ENCODE peak calls at places on chromosomes 7 and 10, in seven cellular contexts. K is heart left ventricle, I is RWPE1, P is PC-9, G is GM12878, D is right cardiac atrium, X is OCI-LY7. V is an unnamed sample.

GRCh38 chr7:139930286-139930965 is 101.4 kb downstream of the TBXAS1 start:
- DNase-seq in D (no peak), X (no peak), K (no peak), I (no peak), G (no peak), P (no peak), V (no peak)

GRCh38 chr10:33132626-33133025 is 174.6 kb upstream of the ITGB1 start:
- DNase-seq in D (no peak), P (no peak), X (peak), I (no peak), K (no peak), G (no peak), V (no peak)

GRCh38 chr10:88968316-88968882 is 15.8 kb upstream of the ACTA2 start:
- DNase-seq in K (no peak), I (no peak), X (no peak), P (no peak), D (no peak), G (no peak), V (no peak)

GRCh38 chr10:114359041-114359952 is 45.0 kb downstream of the AFAP1L2 start:
- DNase-seq in D (no peak), X (no peak), P (no peak), K (no peak), G (no peak), I (no peak), V (no peak)

GRCh38 chr7:116292381-116292780 is 82.0 kb downstream of the TES start:
- DNase-seq in G (no peak), K (no peak), D (no peak), X (no peak), P (no peak), I (no peak), V (no peak)

GRCh38 chr10:58178811-58179210 is 88.9 kb downstream of the IPMK start:
- DNase-seq in K (no peak), P (no peak), D (no peak), X (no peak), G (no peak), I (no peak), V (no peak)

GRCh38 chr7:1123721-1124120 is 35.8 kb downstream of the GPER1 start:
- DNase-seq in G (no peak), X (no peak), D (peak), K (peak), I (no peak), P (no peak), V (no peak)

GRCh38 chr7:104327963-104328307 is 468 bp upstream of the LHFPL3 start:
- DNase-seq in P (no peak), D (no peak), I (no peak), G (no peak), K (no peak), X (no peak), V (no peak)

GRCh38 chr10:108783897-108784296 is 1139.4 kb downstream of the XPNPEP1 start:
- DNase-seq in P (peak), I (no peak), K (no peak), D (no peak), X (peak), G (peak), V (peak)

GRCh38 chr10:86946215-86947170 is 10.9 kb downstream of the MMRN2 start:
- DNase-seq in X (no peak), D (peak), P (no peak), I (no peak), G (no peak), K (peak), V (peak)

GRCh38 chr7:79778786-79779382 is 325.4 kb upstream of the MAGI2 start:
- DNase-seq in G (no peak), P (no peak), D (no peak), I (peak), X (no peak), K (no peak), V (no peak)

GRCh38 chr7:139018910-139019309 is 16.9 kb downstream of the ZC3HAV1L start:
- DNase-seq in I (no peak), D (no peak), K (no peak), G (no peak), P (no peak), X (no peak), V (no peak)

GRCh38 chr7:41984888-41985287 is 252.1 kb downstream of the GLI3 start:
- DNase-seq in I (peak), X (no peak), K (no peak), G (no peak), D (no peak), P (no peak), V (no peak)

GRCh38 chr7:128074336-128074735 is 43.1 kb upstream of the LRRC4 start:
- DNase-seq in G (no peak), D (no peak), P (no peak), K (no peak), X (no peak), I (no peak), V (no peak)

GRCh38 chr10:28020080-28020860 is 21.4 kb upstream of the ODAD2 start:
- DNase-seq in D (no peak), P (no peak), X (no peak), I (no peak), G (no peak), K (no peak), V (no peak)

GRCh38 chr7:12423355-12423994 is 19.8 kb upstream of the VWDE start:
- DNase-seq in G (no peak), K (no peak), I (peak), P (peak), X (no peak), D (no peak), V (no peak)

GRCh38 chr10:2108496-2108895 is 371.2 kb upstream of the ADARB2 start:
- DNase-seq in X (no peak), P (no peak), K (no peak), D (no peak), I (no peak), G (no peak), V (no peak)

GRCh38 chr10:97818572-97818971 is 31.1 kb upstream of the GOLGA7B start:
- DNase-seq in X (no peak), D (no peak), K (no peak), P (no peak), G (no peak), I (no peak), V (no peak)
- H3K27ac ChIP-seq in X (no peak), D (no peak), K (no peak), P (no peak), G (no peak), I (no peak), V (no peak)

DNA sequence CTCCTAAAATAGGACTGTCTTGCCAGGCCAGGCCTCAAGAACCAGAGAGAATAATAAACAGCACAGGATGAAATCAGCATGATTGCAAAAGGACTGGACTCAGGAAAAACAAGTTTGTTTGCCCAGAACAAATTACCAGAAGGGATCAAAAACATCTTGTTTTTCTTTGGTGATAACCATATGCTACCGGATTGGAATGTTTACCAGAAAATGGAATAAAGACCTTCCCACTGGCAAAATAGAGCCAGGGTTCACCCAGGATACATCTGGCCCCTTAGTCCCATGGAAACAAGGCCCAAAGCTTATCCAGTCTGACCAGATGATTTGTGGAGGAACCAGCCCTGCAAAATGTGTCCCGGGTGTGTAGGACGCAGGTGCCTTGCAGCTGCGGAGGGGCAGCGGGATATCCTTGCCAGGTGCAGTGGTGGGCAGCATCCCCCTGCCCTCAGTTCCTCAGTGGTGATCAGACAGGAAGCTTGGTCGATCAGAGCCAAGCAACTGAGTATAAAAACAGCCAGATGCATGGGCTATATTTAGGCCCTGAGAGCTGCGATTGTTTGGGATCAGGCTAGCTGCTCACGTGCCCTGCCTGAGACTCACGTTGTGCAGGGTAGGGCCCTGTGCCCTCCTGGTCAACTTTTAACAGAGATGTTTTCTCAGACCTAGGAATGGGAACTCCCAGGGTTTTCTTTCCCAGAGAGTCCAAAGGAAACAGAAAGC is 4.6 kb upstream of the ZNF22 start:
- DNase-seq in K (peak), X (peak), D (peak), G (no peak), P (peak), I (no peak), V (peak)
- H3K27ac ChIP-seq in K (peak), X (no peak), D (peak), G (no peak), P (peak), I (no peak), V (peak)

GRCh38 chr10:79135790-79136189 is 67.0 kb downstream of the ZMIZ1 start:
- DNase-seq in K (peak), D (no peak), G (no peak), X (no peak), P (no peak), I (no peak), V (no peak)
- H3K27ac ChIP-seq in K (peak), D (peak), G (no peak), X (peak), P (no peak), I (peak), V (peak)

DNA sequence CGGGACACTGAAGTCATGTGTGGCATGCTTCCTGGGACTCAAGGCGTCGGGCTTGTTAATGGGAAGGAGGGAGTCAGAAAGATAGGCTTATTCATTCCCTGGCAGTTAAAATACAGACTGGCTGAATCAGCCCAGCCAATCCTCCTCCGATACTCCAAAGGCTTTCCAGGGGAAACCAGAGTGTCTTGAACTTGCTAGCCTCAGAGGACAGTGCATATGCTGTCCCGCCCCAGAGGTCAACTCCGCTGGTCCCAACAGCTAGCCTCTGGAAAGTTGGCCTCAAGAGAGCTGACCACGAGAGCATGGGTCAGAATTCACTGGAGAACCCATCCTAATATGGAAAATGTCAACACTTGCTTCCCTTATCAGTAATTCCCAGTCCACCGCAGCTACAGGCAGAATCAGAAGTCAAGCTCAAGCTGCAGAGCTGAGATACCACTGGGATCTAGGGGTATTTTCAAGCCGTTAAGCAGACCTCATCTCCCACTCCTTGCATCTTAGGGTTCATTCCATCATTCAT is 43.0 kb downstream of the ELMO1 start:
- DNase-seq in P (no peak), X (no peak), I (no peak), G (no peak), D (peak), K (peak), V (no peak)
- H3K27ac ChIP-seq in P (no peak), X (no peak), I (no peak), G (no peak), D (peak), K (no peak), V (no peak)

GRCh38 chr10:132536241-132536963 is 1.2 kb upstream of the INPP5A start:
- DNase-seq in P (peak), X (peak), K (peak), G (no peak), D (no peak), I (no peak), V (no peak)
- H3K27ac ChIP-seq in P (no peak), X (no peak), K (peak), G (no peak), D (peak), I (peak), V (peak)

GRCh38 chr10:29730461-29730860 is 95.7 kb upstream of the SVIL start:
- DNase-seq in D (no peak), X (no peak), P (no peak), G (no peak), K (no peak), I (no peak), V (no peak)
- H3K27ac ChIP-seq in D (no peak), X (no peak), P (no peak), G (no peak), K (peak), I (no peak), V (no peak)

DNA sequence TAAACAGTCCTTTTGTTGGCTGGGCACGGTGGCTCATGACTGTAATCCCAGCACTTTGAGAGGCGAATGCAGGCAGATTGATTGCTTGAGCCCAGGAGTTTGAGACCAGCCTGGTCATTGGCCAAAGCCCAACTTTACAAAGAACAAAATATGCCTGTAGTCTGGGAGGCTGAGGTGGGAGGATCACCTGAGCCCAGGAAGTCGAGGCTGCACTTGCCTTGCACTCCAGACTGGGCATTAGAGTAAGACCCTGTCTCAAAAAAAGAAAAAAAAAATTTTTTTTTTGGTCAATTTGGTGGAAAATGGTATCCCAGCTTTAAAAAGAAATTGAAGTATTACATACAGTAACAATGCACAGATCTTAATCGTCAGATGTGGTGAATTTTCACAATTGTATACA is 4.8 kb downstream of the GLRX3 start:
- DNase-seq in P (no peak), K (no peak), G (no peak), X (no peak), D (no peak), I (no peak), V (no peak)
- H3K27ac ChIP-seq in P (no peak), K (no peak), G (peak), X (peak), D (no peak), I (no peak), V (no peak)

GRCh38 chr7:90689256-90689655 is 93.1 kb downstream of the CDK14 start:
- DNase-seq in D (no peak), P (no peak), G (no peak), I (no peak), X (no peak), K (no peak), V (no peak)
- H3K27ac ChIP-seq in D (no peak), P (no peak), G (no peak), I (no peak), X (no peak), K (no peak), V (no peak)

GRCh38 chr10:129078322-129078721 is 388.7 kb upstream of the MGMT start:
- DNase-seq in G (no peak), D (no peak), X (no peak), I (no peak), P (no peak), K (no peak), V (no peak)

GRCh38 chr10:129075936-129076335 is 391.1 kb upstream of the MGMT start:
- DNase-seq in D (no peak), I (no peak), P (no peak), X (no peak), K (no peak), G (no peak), V (peak)

GRCh38 chr10:129078746-129079480 is 388.1 kb upstream of the MGMT start:
- DNase-seq in P (no peak), K (no peak), X (no peak), D (no peak), I (no peak), G (no peak), V (peak)

GRCh38 chr10:129079705-129080104 is 387.3 kb upstream of the MGMT start:
- DNase-seq in X (no peak), K (peak), D (peak), P (no peak), I (no peak), G (no peak), V (peak)

GRCh38 chr10:129074939-129075338 is 392.1 kb upstream of the MGMT start:
- DNase-seq in G (no peak), I (no peak), X (no peak), K (no peak), P (no peak), D (no peak), V (peak)
- H3K27ac ChIP-seq in G (no peak), I (no peak), X (no peak), K (no peak), P (no peak), D (no peak), V (no peak)

V was measured in lung.